ENCODE peak calls at places on chromosomes 5 and 9, in seven cellular contexts. X is PC-3; I is CD8-positive, alpha-beta T cell; V is fibroblast of lung; T is AG10803; B is gastrocnemius medialis; F is A673. L is an unnamed sample.

GRCh38 chr5:177116631-177117373 is 16.8 kb upstream of the NSD1 start:
- DNase-seq in X (no peak), I (peak; percentile 81), V (peak; percentile 85), T (peak; percentile 83), B (peak; percentile 80), F (peak; percentile 66), L (peak; percentile 85)

GRCh38 chr9:69198526-69199250 is 24.6 kb downstream of the TJP2 start:
- DNase-seq in X (no peak), I (no peak), V (no peak), T (peak; percentile 29), B (no peak), F (no peak), L (no peak)

GRCh38 chr5:80231243-80231642 is 24.6 kb downstream of the SERINC5 start:
- DNase-seq in X (peak; percentile 71), I (no peak), V (peak; percentile 93), T (peak; percentile 61), B (no peak), F (no peak), L (no peak)

GRCh38 chr9:133119039-133119438 is 2.0 kb downstream of the RALGDS start:
- DNase-seq in X (no peak), I (no peak), V (no peak), T (no peak), B (no peak), F (no peak), L (no peak)

GRCh38 chr5:132243366-132243977 is 14.0 kb upstream of the PDLIM4 start:
- DNase-seq in X (no peak), I (no peak), V (no peak), T (no peak), B (no peak), F (no peak), L (no peak)

GRCh38 chr9:71253021-71253420 is 131.6 kb upstream of the TRPM3 start:
- DNase-seq in X (no peak), I (no peak), V (no peak), T (peak; percentile 18), B (no peak), F (no peak), L (no peak)

GRCh38 chr5:32541241-32541640 is 44.1 kb upstream of the SUB1 start:
- DNase-seq in X (no peak), I (no peak), V (peak; percentile 48), T (no peak), B (no peak), F (no peak), L (no peak)

GRCh38 chr5:147509041-147509709 is 693 bp downstream of the DPYSL3 start:
- DNase-seq in X (peak; percentile 14), I (no peak), V (peak; percentile 25), T (peak; percentile 17), B (no peak), F (no peak), L (peak; percentile 29)

GRCh38 chr5:140881889-140882590 is at the start of gene PCDHA13:
- DNase-seq in X (peak; percentile 80), I (no peak), V (no peak), T (no peak), B (no peak), F (peak; percentile 90), L (no peak)

GRCh38 chr9:4073371-4073770 is 226.5 kb downstream of the GLIS3 start:
- DNase-seq in X (peak; percentile 18), I (no peak), V (no peak), T (no peak), B (no peak), F (peak; percentile 24), L (no peak)

GRCh38 chr5:1123418-1124147 is 11.7 kb upstream of the SLC12A7 start:
- DNase-seq in X (no peak), I (no peak), V (no peak), T (no peak), B (no peak), F (no peak), L (no peak)

GRCh38 chr5:145680744-145681143 is 154.4 kb downstream of the PRELID2 start:
- DNase-seq in X (no peak), I (no peak), V (no peak), T (no peak), B (no peak), F (no peak), L (no peak)

GRCh38 chr9:27538668-27539067 is 9.1 kb upstream of the MOB3B start:
- DNase-seq in X (no peak), I (no peak), V (no peak), T (no peak), B (no peak), F (no peak), L (no peak)

GRCh38 chr5:89397096-89397495 is 514.1 kb upstream of the MEF2C start:
- DNase-seq in X (peak; percentile 67), I (no peak), V (no peak), T (no peak), B (no peak), F (no peak), L (no peak)

GRCh38 chr5:93598141-93598996 is 15.3 kb downstream of the NR2F1 start:
- DNase-seq in X (no peak), I (no peak), V (peak; percentile 54), T (no peak), B (no peak), F (no peak), L (no peak)

GRCh38 chr9:128735373-128735772 is 11.4 kb upstream of the ZDHHC12 start:
- DNase-seq in X (no peak), I (no peak), V (no peak), T (no peak), B (no peak), F (no peak), L (no peak)

GRCh38 chr5:149886697-149887470 is 57.7 kb downstream of the PDE6A start:
- DNase-seq in X (no peak), I (no peak), V (peak; percentile 86), T (peak; percentile 43), B (no peak), F (peak; percentile 26), L (no peak)

GRCh38 chr5:42656661-42657035 is 100.0 kb upstream of the CCDC152 start:
- DNase-seq in X (peak; percentile 58), I (no peak), V (no peak), T (no peak), B (no peak), F (no peak), L (no peak)

GRCh38 chr5:167785106-167785505 is 506.3 kb upstream of the WWC1 start:
- DNase-seq in X (no peak), I (no peak), V (no peak), T (no peak), B (no peak), F (no peak), L (no peak)

DNA sequence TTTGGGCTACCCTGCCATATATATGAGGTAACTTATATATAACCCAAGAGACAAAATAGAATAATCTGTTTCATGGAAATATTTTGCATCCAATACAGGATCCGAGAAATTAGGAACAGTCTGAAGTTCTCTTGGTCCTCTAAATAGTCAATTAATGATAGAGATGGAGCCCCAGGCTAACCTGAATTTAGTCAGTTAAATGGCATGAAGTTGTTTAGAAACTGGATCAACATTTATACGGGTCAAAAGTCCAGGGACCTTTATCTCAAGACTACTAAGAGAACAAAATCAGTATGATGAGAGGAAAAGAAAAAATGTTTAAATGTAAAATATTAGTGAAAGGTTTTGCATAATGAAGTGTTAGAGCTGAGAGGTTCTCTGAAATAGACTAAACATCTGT is 303.3 kb upstream of the ACTBL2 start:
- DNase-seq in X (no peak), I (no peak), V (no peak), T (no peak), B (no peak), F (no peak), L (no peak)
- H3K4me3 ChIP-seq in X (no peak overlapping the region), I (no peak overlapping the region), V (no peak overlapping the region), T (no peak overlapping the region), B (no peak overlapping the region), F (no peak overlapping the region), L (no peak overlapping the region)

DNA sequence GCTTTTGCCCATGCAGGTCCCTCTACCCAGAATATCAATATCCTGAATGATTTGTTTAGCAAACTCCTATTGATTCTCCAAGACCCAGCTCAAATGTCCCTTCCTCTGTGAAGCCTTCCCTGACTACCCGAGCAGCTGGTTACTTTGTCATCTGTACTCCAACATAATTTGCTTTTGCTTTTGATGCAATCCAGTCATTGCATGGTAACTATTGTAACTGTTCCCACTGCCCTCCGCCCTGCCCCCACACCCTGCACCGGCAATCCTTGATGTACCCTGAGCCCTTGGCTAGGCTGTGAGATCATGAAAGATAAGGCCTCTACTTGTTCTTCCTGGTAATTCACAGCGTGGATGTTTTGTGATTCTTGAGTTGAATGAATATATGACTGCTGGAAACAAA is 119.9 kb upstream of the BOD1 start:
- DNase-seq in X (no peak), I (no peak), V (no peak), T (no peak), B (no peak), F (no peak), L (peak; percentile 62)
- H3K4me3 ChIP-seq in X (no peak overlapping the region), I (no peak overlapping the region), V (no peak overlapping the region), T (no peak overlapping the region), B (no peak overlapping the region), F (no peak overlapping the region), L (no peak overlapping the region)

GRCh38 chr9:134809296-134809695 is 71.3 kb upstream of the FCN2 start:
- DNase-seq in X (no peak), I (no peak), V (no peak), T (peak; percentile 31), B (no peak), F (no peak), L (no peak)

GRCh38 chr9:134814598-134815215 is 65.9 kb upstream of the FCN2 start:
- DNase-seq in X (peak; percentile 1), I (no peak), V (peak; percentile 71), T (peak; percentile 82), B (no peak), F (no peak), L (no peak)

GRCh38 chr9:134813841-134814240 is 66.8 kb upstream of the FCN2 start:
- DNase-seq in X (no peak), I (no peak), V (no peak), T (no peak), B (no peak), F (no peak), L (no peak)

GRCh38 chr9:134811079-134811672 is 69.4 kb upstream of the FCN2 start:
- DNase-seq in X (no peak), I (no peak), V (no peak), T (peak; percentile 17), B (no peak), F (no peak), L (no peak)

GRCh38 chr9:134811673-134812668 is 68.6 kb upstream of the FCN2 start:
- DNase-seq in X (no peak), I (no peak), V (peak; percentile 95), T (peak; percentile 99), B (no peak), F (peak; percentile 52), L (no peak)
- H3K4me3 ChIP-seq in X (no peak overlapping the region), I (no peak overlapping the region), V (no peak overlapping the region), T (no peak overlapping the region), B (no peak overlapping the region), F (no peak overlapping the region), L (no peak overlapping the region)

DNA sequence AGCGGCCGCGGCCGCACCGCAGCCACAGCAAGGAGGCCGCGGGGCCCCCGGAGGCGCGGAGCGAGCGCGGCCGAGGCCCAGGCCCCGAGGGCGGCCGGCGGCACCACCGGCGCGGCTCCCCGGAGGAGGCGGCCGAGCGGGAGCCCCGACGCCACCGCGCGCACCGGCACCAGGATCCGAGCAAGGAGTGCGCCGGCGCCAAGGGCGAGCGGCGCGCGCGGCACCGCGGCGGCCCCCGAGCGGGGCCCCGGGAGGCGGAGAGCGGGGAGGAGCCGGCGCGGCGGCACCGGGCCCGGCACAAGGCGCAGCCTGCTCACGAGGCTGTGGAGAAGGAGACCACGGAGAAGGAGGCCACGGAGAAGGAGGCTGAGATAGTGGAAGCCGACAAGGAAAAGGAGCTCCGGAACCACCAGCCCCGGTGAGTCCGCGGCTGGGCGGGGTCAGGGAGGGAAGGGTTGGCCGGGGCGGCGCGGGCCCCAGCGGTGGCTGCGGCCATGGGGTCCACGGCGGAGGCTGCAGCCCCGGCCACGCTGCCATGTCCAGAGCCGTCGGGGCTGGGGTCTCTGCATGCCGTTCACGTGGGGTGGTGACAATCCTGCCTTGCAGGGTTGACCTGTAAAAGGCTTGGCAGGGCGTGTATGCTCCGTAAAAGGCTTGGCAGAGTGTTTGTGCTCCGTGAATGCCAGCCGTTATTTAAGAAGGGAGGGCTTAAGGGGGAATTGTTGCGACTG is 146.0 kb downstream of the CACNA1B start:
- DNase-seq in X (no peak), I (no peak), V (no peak), T (no peak), B (no peak), F (no peak), L (no peak)
- H3K4me3 ChIP-seq in X (no peak overlapping the region), I (no peak overlapping the region), V (no peak overlapping the region), T (no peak overlapping the region), B (no peak overlapping the region), F (peak overlapping the region; percentile 28), L (no peak overlapping the region)

L was measured in colonic mucosa.